ENCODE peak calls at places on chromosomes 13 and 19, in four cellular contexts. C is SK-N-SH, L is A549, W is HepG2. D is an unnamed sample.

GRCh38 chr19:743168-743687 is 7.7 kb upstream of the MISP start:
- DNase-seq in L (no peak), C (no peak), W (no peak), D (no peak)

GRCh38 chr19:51187395-51188226 is 37.3 kb upstream of the CD33 start:
- DNase-seq in L (no peak), W (no peak), C (no peak), D (no peak)

GRCh38 chr13:77388944-77389616 is 62.2 kb upstream of the MYCBP2 start:
- DNase-seq in C (no peak), W (no peak), L (no peak), D (no peak)

GRCh38 chr13:51632643-51633357 is 48.5 kb downstream of the WDFY2 start:
- DNase-seq in W (peak; percentile 77), L (no peak), C (no peak), D (no peak)

GRCh38 chr13:57918913-57919312 is 287.4 kb downstream of the PCDH17 start:
- DNase-seq in C (no peak), L (no peak), W (no peak), D (no peak)

GRCh38 chr19:7917292-7918061 is 2.7 kb upstream of the SNAPC2 start:
- DNase-seq in C (peak; percentile 83), L (peak; percentile 61), W (no peak), D (no peak)

GRCh38 chr19:51316688-51317087 is 5.2 kb downstream of the IGLON5 start:
- DNase-seq in C (no peak), L (no peak), W (no peak), D (no peak)

GRCh38 chr13:78610381-78610883 is 7.1 kb upstream of the POU4F1 start:
- DNase-seq in C (no peak), W (no peak), L (no peak), D (no peak)

GRCh38 chr19:11151181-11151580 is 4.4 kb downstream of the SPC24 start:
- DNase-seq in L (no peak), W (no peak), C (no peak), D (no peak)

GRCh38 chr19:44512326-44513298 is 12.3 kb upstream of the ZNF180 start:
- DNase-seq in W (peak; percentile 36), C (peak; percentile 61), L (peak; percentile 79), D (no peak)

GRCh38 chr19:11088508-11089253 is 582 bp upstream of the LDLR start:
- DNase-seq in L (no peak), W (peak; percentile 81), C (no peak), D (no peak)

GRCh38 chr13:73351730-73352129 is 292.9 kb downstream of the KLF5 start:
- DNase-seq in W (no peak), C (no peak), L (no peak), D (no peak)

GRCh38 chr13:79812070-79812850 is 331.3 kb downstream of the NDFIP2 start:
- DNase-seq in C (no peak), W (no peak), L (no peak), D (peak; percentile 39)

GRCh38 chr13:31038834-31039552 is 106.5 kb downstream of the TEX26 start:
- DNase-seq in C (no peak), L (no peak), W (no peak), D (peak; percentile 84)

DNA sequence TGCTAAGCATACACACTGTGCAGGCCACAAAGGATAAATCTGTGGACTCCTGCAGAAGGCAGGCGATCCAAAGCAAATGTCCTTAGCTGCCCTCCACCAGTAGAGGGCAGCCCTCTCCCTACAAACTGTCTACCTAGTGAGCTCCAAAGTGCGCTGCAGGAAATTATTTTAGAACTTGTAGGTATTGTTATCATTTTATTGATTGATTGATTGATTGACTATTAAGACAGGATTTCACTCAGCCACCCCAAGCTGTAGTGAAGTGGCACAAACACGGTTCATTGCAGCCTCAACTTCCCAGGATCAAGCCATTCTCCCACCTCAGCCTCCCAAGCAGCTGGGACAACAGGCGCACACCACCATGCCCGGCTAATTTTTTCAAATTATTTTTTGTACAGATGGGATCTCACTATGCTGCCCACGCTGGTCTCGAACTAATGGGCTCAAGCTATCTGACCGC is 37.3 kb downstream of the RNF6 start:
- DNase-seq in W (peak; percentile 72), C (peak; percentile 70), L (peak; percentile 68), D (peak; percentile 12)
- TF ChIP-seq PBX3 in W (no peak), C (no peak), L (no peak), D (no peak)

GRCh38 chr19:57443121-57443696 is 8.1 kb downstream of the ZNF749 start:
- DNase-seq in W (no peak), L (peak; percentile 30), C (no peak), D (no peak)
- TF ChIP-seq PBX3 in W (no peak), L (no peak), C (no peak), D (no peak)

DNA sequence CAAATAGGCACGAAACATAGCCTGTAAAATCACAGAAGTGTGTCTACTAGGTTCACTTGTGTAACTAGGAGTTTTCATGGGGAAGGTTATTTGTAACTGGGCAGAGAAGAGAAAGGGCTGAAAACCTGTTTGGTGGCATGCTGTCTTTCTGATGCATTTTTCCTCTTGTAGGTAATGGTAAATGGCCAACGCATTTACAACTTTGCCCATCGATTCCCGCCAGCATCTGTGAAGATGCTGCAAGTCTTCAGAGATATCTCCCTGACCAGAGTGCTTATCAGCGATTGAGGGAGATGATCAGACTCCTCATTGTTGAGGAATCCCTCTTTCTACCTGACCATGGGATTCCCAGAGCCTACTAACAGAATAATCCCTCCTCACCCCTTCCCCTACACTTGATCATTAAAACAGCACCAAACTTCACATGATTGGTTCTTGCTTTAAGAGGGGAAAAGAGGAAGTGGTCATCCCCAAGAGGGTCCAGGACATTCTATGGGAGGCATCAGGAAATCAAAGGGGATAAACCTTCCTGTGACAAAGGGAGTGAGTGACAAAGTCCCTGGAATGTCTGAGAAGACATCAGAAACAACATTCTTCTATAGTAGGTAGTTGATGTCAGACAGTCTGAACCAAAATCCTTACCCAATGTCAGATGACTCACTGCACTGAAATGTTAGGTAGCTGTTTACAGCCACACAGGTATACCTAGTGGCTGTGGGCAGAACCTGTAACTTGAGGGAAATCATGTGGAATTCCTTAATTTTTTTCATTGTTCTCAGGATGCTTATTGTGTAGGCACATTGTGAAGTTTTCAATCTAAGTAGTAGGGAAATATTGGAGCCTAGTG is 5.0 kb downstream of the LGALS14 start:
- DNase-seq in W (no peak), C (no peak), L (no peak), D (no peak)
- TF ChIP-seq PBX3 in W (no peak), C (no peak), L (no peak), D (no peak)

GRCh38 chr19:47806435-47806834 is 2.1 kb upstream of the TPRX1 start:
- DNase-seq in W (no peak), L (no peak), C (no peak), D (no peak)

GRCh38 chr19:47805313-47805712 is 962 bp upstream of the TPRX1 start:
- DNase-seq in C (no peak), L (no peak), W (no peak), D (no peak)

GRCh38 chr19:47801270-47801669 is 3.1 kb downstream of the TPRX1 start:
- DNase-seq in W (no peak), L (no peak), C (no peak), D (no peak)

GRCh38 chr19:47798904-47799266 is 5.5 kb downstream of the TPRX1 start:
- DNase-seq in L (no peak), C (no peak), W (no peak), D (no peak)

DNA sequence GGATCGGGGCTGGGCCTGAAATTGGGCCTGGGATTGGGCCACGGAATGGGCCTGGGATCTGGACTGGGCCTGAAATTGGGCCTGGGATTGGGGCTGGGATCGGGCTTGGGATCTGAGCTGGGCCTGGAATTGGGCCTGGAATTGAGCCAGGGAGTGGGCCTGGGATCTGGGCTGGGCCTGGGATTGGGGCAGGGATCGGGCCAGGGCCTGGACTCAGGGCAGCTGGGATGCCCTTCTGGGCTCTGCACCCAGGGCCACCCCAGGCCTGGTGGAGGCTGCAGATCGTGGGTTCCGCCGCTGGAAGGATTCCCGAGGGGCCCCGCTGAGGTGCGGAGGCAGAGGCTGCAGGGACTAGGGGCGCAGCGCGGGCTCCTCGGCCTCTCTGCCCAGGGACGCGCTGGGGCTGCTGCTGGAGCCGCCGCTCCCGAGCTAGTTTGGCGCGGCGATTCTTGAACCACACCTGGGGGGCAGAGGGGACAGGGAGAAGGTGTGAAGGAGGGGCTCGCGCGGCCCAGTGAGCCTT is 1.8 kb downstream of the TPRX1 start:
- DNase-seq in W (no peak), L (no peak), C (no peak), D (no peak)
- TF ChIP-seq PBX3 in W (no peak), L (no peak), C (no peak), D (no peak)

GRCh38 chr13:96898855-96899254 is 95.4 kb downstream of the OXGR1 start:
- DNase-seq in W (no peak), C (no peak), L (no peak), D (no peak)
- TF ChIP-seq PBX3 in W (no peak), C (no peak), L (no peak), D (no peak)

GRCh38 chr13:114065926-114066774 is 66.3 kb downstream of the RASA3 start:
- DNase-seq in L (no peak), C (no peak), W (no peak), D (no peak)
- TF ChIP-seq PBX3 in L (no peak), C (no peak), W (no peak), D (no peak)

GRCh38 chr13:21668665-21669599 is 1.9 kb upstream of the FGF9 start:
- DNase-seq in C (peak; percentile 27), W (no peak), L (no peak), D (no peak)
- TF ChIP-seq PBX3 in C (no peak), W (no peak), L (no peak), D (no peak)

GRCh38 chr13:75762967-75763366 is 126.8 kb downstream of the LMO7 start:
- DNase-seq in C (no peak), W (peak; percentile 26), L (no peak), D (peak; percentile 24)

GRCh38 chr13:75762066-75762937 is 126.2 kb downstream of the LMO7 start:
- DNase-seq in L (peak; percentile 24), W (peak; percentile 15), C (no peak), D (peak; percentile 84)

GRCh38 chr13:75759531-75759930 is 123.4 kb downstream of the LMO7 start:
- DNase-seq in L (no peak), W (peak; percentile 34), C (no peak), D (no peak)

GRCh38 chr13:75761373-75761772 is 125.2 kb downstream of the LMO7 start:
- DNase-seq in W (no peak), C (no peak), L (no peak), D (peak; percentile 25)

GRCh38 chr13:75760182-75760981 is 124.3 kb downstream of the LMO7 start:
- DNase-seq in L (peak; percentile 75), C (no peak), W (peak; percentile 98), D (no peak)
- TF ChIP-seq PBX3 in L (no peak), C (no peak), W (no peak), D (no peak)